ENCODE peak calls at places on chromosomes 2 and 18, in six cellular contexts. O, I, C, R, T and G are unnamed samples.

GRCh38 chr2:238929242-238930081 is 81.6 kb downstream of the TWIST2 start:
- DNase-seq in T (no peak), C (no peak), O (peak), R (peak), I (peak), G (peak)

GRCh38 chr2:2638516-2638915 is 307.4 kb upstream of the MYT1L start:
- DNase-seq in O (no peak), T (no peak), C (no peak), I (no peak), R (no peak), G (no peak)

GRCh38 chr18:75081486-75081885 is 127.5 kb downstream of the PTGR3 start:
- DNase-seq in R (no peak), T (no peak), O (no peak), I (no peak), C (no peak), G (no peak)

GRCh38 chr2:153499439-153499838 is 20.9 kb upstream of the RPRM start:
- DNase-seq in C (no peak), T (no peak), O (no peak), I (no peak), R (no peak), G (no peak)

GRCh38 chr2:232926448-232927040 is 56.5 kb downstream of the SNORC start:
- DNase-seq in I (no peak), R (no peak), T (no peak), O (no peak), C (no peak), G (no peak)

GRCh38 chr2:217417536-217417935 is 557.7 kb upstream of the TNP1 start:
- DNase-seq in C (no peak), I (no peak), R (peak), T (no peak), O (no peak), G (no peak)

GRCh38 chr18:50902797-50903196 is 23.9 kb downstream of the ME2 start:
- DNase-seq in T (no peak), O (no peak), C (no peak), R (no peak), I (no peak), G (no peak)

GRCh38 chr2:109612991-109613921 is 510 bp downstream of the SEPTIN10 start:
- DNase-seq in O (peak), C (no peak), I (peak), R (peak), T (no peak), G (peak)

GRCh38 chr2:172556284-172557033 is 569 bp downstream of the PDK1 start:
- DNase-seq in C (peak), O (peak), T (peak), R (peak), I (peak), G (peak)

GRCh38 chr2:191274404-191274803 is 29.2 kb downstream of the MYO1B start:
- DNase-seq in I (no peak), C (no peak), R (no peak), T (peak), O (no peak), G (no peak)

GRCh38 chr18:66638856-66639621 is 35.1 kb upstream of the CDH19 start:
- DNase-seq in O (no peak), I (no peak), R (no peak), T (no peak), C (no peak), G (no peak)

GRCh38 chr2:120935339-120936313 is 200.0 kb downstream of the GLI2 start:
- DNase-seq in T (no peak), R (peak), C (no peak), I (no peak), O (peak), G (peak)

GRCh38 chr2:182499706-182500470 is 73.1 kb upstream of the PDE1A start:
- DNase-seq in O (no peak), C (no peak), T (no peak), I (no peak), R (peak), G (no peak)

GRCh38 chr2:129728251-129728972 is 251.1 kb upstream of the RAB6C start:
- DNase-seq in R (no peak), C (no peak), T (no peak), I (no peak), O (no peak), G (no peak)

GRCh38 chr2:205769494-205769848 is 87.2 kb downstream of the NRP2 start:
- DNase-seq in C (no peak), O (no peak), R (peak), I (no peak), T (no peak), G (no peak)

GRCh38 chr2:175931751-175932295 is 70.2 kb downstream of the LNPK start:
- DNase-seq in R (peak), I (no peak), C (no peak), T (no peak), O (no peak), G (no peak)

GRCh38 chr18:31686572-31686971 is 2.2 kb upstream of the B4GALT6 start:
- DNase-seq in T (no peak), C (no peak), I (no peak), O (no peak), R (no peak), G (no peak)

GRCh38 chr2:121707920-121708361 is 28.7 kb downstream of the NIFK start:
- DNase-seq in T (no peak), C (no peak), O (no peak), R (no peak), I (peak), G (peak)

GRCh38 chr2:172446524-172447063 is 19.2 kb downstream of the ITGA6 start:
- DNase-seq in C (no peak), T (no peak), R (no peak), I (no peak), O (no peak), G (no peak)

GRCh38 chr2:116098049-116098448 is 1655.6 kb downstream of the DPP10 start:
- DNase-seq in C (no peak), T (no peak), O (no peak), R (no peak), I (no peak), G (no peak)

GRCh38 chr2:207054521-207054920 is 111.2 kb downstream of the KLF7 start:
- DNase-seq in C (no peak), T (no peak), I (no peak), O (no peak), R (peak), G (no peak)

GRCh38 chr18:76099931-76100457 is 395.0 kb downstream of the ZNF516 start:
- DNase-seq in R (no peak), O (no peak), C (no peak), T (no peak), I (no peak), G (no peak)